ENCODE peak calls at places on chromosomes 4 and X, in eight cellular contexts. F is psoas muscle; D is esophagus squamous epithelium; T is choroid plexus epithelial cell; U is nephron progenitor cell; O is cardiac fibroblast; M is HFFc6; Y is CD4-positive, alpha-beta T cell. A is an unnamed sample.

GRCh38 chr4:189185810-189186432 is 754.8 kb upstream of the FRG1 start:
- DNase-seq in M (no peak), Y (no peak), T (no peak), F (no peak), O (no peak), U (no peak), D (no peak), A (no peak)

GRCh38 chrX:66004928-66005831 is 34.7 kb downstream of the VSIG4 start:
- DNase-seq in O (no peak), M (no peak), T (no peak), Y (no peak), F (no peak), U (no peak), D (no peak), A (no peak)

GRCh38 chrX:3066555-3066954 is 25.3 kb downstream of the ARSF start:
- DNase-seq in F (no peak), Y (no peak), M (no peak), T (peak), O (peak), U (no peak), D (no peak), A (no peak)

GRCh38 chrX:39438603-39439602 is 637.6 kb downstream of the MID1IP1 start:
- DNase-seq in T (no peak), F (no peak), O (no peak), Y (no peak), D (no peak), M (no peak), U (no peak), A (no peak)

GRCh38 chrX:19698125-19698524 is 182.8 kb upstream of the MAP3K15 start:
- DNase-seq in O (peak), D (no peak), F (no peak), M (peak), U (no peak), T (no peak), Y (no peak), A (no peak)

GRCh38 chrX:140664939-140665338 is 44.6 kb upstream of the LINC00632 start:
- DNase-seq in O (peak), Y (no peak), U (no peak), M (no peak), D (no peak), T (peak), F (no peak), A (no peak)

GRCh38 chrX:17788439-17788838 is 51.1 kb downstream of the SCML1 start:
- DNase-seq in D (no peak), O (peak), Y (peak), U (peak), F (peak), T (peak), M (peak), A (peak)

GRCh38 chr4:185920171-185920570 is 108.2 kb upstream of the SORBS2 start:
- DNase-seq in D (no peak), F (no peak), Y (no peak), T (peak), M (no peak), U (no peak), O (peak), A (no peak)

GRCh38 chr4:94304365-94304971 is 38.2 kb downstream of the HPGDS start:
- DNase-seq in M (no peak), T (peak), O (peak), F (no peak), U (peak), D (no peak), Y (no peak), A (peak)

GRCh38 chr4:165861378-165861777 is 11.7 kb upstream of the TLL1 start:
- DNase-seq in Y (no peak), F (no peak), T (no peak), O (peak), M (no peak), U (no peak), D (no peak), A (no peak)

GRCh38 chr4:81714251-81714650 is 242.5 kb upstream of the RASGEF1B start:
- DNase-seq in U (no peak), T (no peak), M (no peak), O (no peak), Y (no peak), D (no peak), F (no peak), A (no peak)

GRCh38 chr4:182434720-182435119 is 191.5 kb downstream of the TENM3 start:
- DNase-seq in Y (no peak), D (no peak), O (no peak), M (no peak), T (no peak), F (no peak), U (no peak), A (no peak)

GRCh38 chr4:140094701-140095420 is 59.1 kb downstream of the MAML3 start:
- DNase-seq in D (no peak), F (peak), O (no peak), U (peak), M (no peak), T (no peak), Y (peak), A (no peak)

GRCh38 chrX:129590596-129590995 is 50.5 kb downstream of the OCRL start:
- DNase-seq in Y (no peak), F (no peak), T (no peak), M (no peak), D (no peak), O (no peak), U (no peak), A (no peak)

GRCh38 chr4:78627046-78627965 is 75.7 kb downstream of the ANXA3 start:
- DNase-seq in U (no peak), D (no peak), F (no peak), Y (no peak), M (no peak), O (no peak), T (no peak), A (no peak)

GRCh38 chrX:64908121-64908520 is 68.1 kb downstream of the ZC4H2 start:
- DNase-seq in D (no peak), F (no peak), U (no peak), T (no peak), M (no peak), O (no peak), Y (no peak), A (no peak)

GRCh38 chr4:36328130-36328529 is 46.7 kb downstream of the DTHD1 start:
- DNase-seq in M (no peak), D (no peak), T (no peak), F (no peak), U (no peak), O (no peak), Y (no peak), A (no peak)

GRCh38 chr4:82097504-82097903 is 276.3 kb downstream of the HNRNPD start:
- DNase-seq in U (no peak), F (no peak), T (peak), D (no peak), Y (no peak), M (no peak), O (no peak), A (peak)

GRCh38 chr4:76147454-76148141 is 599 bp downstream of the NUP54 start:
- DNase-seq in Y (no peak), U (peak), F (peak), M (peak), T (peak), O (peak), D (no peak), A (peak)

GRCh38 chr4:174156239-174156826 is 127.1 kb downstream of the FBXO8 start:
- DNase-seq in T (peak), M (peak), O (peak), F (no peak), Y (no peak), D (no peak), U (no peak), A (no peak)

GRCh38 chrX:19709812-19710518 is 177.4 kb downstream of the SH3KBP1 start:
- DNase-seq in Y (no peak), M (peak), U (no peak), T (peak), F (no peak), O (peak), D (no peak), A (no peak)

GRCh38 chr4:102809190-102809589 is 18.2 kb downstream of the UBE2D3 start:
- DNase-seq in U (no peak), O (peak), M (no peak), F (no peak), T (no peak), Y (no peak), D (no peak), A (no peak)

GRCh38 chrX:74636749-74637314 is 22.4 kb upstream of the RLIM start:
- DNase-seq in D (no peak), F (no peak), O (no peak), Y (no peak), M (no peak), U (no peak), T (no peak), A (no peak)

GRCh38 chr4:173489514-173489913 is 40.5 kb downstream of the HAND2 start:
- DNase-seq in M (peak), D (no peak), O (peak), Y (no peak), T (peak), F (no peak), U (no peak), A (no peak)

GRCh38 chrX:123918106-123918721 is 43.3 kb upstream of the STAG2 start:
- DNase-seq in M (no peak), D (no peak), Y (no peak), U (no peak), T (no peak), O (no peak), F (no peak), A (no peak)

GRCh38 chrX:17443546-17443945 is 68.5 kb downstream of the NHS start:
- DNase-seq in T (no peak), U (no peak), O (no peak), Y (no peak), M (no peak), F (no peak), D (no peak), A (no peak)

GRCh38 chrX:154751669-154752271 is 893 bp upstream of the GAB3 start:
- DNase-seq in M (no peak), D (no peak), T (no peak), U (no peak), Y (no peak), F (no peak), O (no peak), A (no peak)

GRCh38 chr4:40323866-40324265 is 11.3 kb upstream of the CHRNA9 start:
- DNase-seq in T (no peak), U (no peak), Y (no peak), O (no peak), M (no peak), F (no peak), D (no peak), A (no peak)

GRCh38 chrX:126551306-126551705 is 1.3 kb downstream of the DCAF12L1 start:
- DNase-seq in O (no peak), D (no peak), M (no peak), U (no peak), T (no peak), F (no peak), Y (no peak), A (no peak)

GRCh38 chr4:171042989-171043524 is 770.1 kb upstream of the GALNTL6 start:
- DNase-seq in F (no peak), D (no peak), U (no peak), M (no peak), O (no peak), T (no peak), Y (no peak), A (no peak)

GRCh38 chr4:189021831-189022230 is 882.6 kb downstream of the TRIML1 start:
- DNase-seq in D (no peak), F (no peak), O (peak), U (no peak), M (peak), Y (no peak), T (no peak), A (no peak)

GRCh38 chr4:53326535-53326934 is 39.3 kb downstream of the SCFD2 start:
- DNase-seq in F (no peak), O (no peak), M (no peak), T (no peak), U (no peak), D (no peak), Y (no peak), A (no peak)

GRCh38 chrX:48508400-48509244 is at the start of gene PORCN:
- DNase-seq in M (peak), U (peak), F (peak), D (peak), T (peak), O (peak), Y (peak), A (peak)

GRCh38 chrX:120029354-120029753 is 48.1 kb downstream of the RHOXF2B start:
- DNase-seq in U (no peak), Y (no peak), M (no peak), D (no peak), T (no peak), F (no peak), O (no peak), A (no peak)
- TF ChIP-seq CTCF in U (no peak), Y (no peak), M (no peak), D (no peak), T (no peak), F (no peak), O (no peak), A (no peak)

DNA sequence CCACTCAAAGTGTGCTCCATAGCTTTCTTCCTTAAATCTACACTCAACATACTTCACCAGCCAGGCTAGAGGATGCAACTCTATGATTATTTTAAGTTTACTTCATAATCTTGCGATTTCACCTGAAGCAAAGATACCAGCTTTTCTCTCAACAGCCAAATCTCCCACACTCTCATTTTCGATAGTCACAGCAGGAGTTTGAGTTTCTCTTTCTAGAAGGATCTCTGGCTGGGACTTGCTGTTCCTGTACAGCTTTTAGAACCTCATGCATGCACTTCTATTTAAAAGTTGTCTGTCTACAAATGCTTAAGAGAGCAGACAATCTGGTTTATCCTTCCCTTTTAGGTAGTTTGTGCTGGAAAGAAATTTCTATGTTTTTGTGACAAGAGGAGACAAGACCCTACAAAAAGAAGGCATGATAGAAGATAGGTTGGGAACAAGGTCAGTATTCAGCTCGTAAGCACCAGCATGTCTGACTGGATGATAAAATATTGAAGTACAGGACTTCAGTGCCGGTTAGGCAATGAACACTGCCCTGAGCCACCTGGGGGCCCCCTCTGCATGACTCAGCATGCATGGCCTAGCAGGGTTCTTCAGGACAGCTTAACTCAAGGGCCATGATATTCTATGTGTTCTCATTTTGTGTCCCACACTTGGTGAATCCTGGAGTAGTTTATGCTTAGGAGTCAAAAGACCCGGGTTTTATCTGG is 65.6 kb downstream of the ATXN3L start:
- DNase-seq in U (no peak), T (peak), M (peak), Y (no peak), D (no peak), F (no peak), O (peak), A (no peak)
- TF ChIP-seq CTCF in U (no peak), T (peak), M (peak), Y (no peak), D (no peak), F (no peak), O (no peak), A (no peak)

GRCh38 chrX:20740443-20740842 is 473.7 kb upstream of the RPS6KA3 start:
- DNase-seq in D (no peak), M (no peak), T (no peak), O (no peak), U (no peak), F (no peak), Y (no peak), A (no peak)
- TF ChIP-seq CTCF in D (no peak), M (no peak), T (no peak), O (no peak), U (no peak), F (no peak), Y (no peak), A (no peak)

GRCh38 chrX:118644378-118644777 is 83.0 kb upstream of the IL13RA1 start:
- DNase-seq in M (peak), O (peak), D (no peak), U (no peak), Y (no peak), F (no peak), T (peak), A (no peak)
- TF ChIP-seq CTCF in M (peak), O (peak), D (peak), U (no peak), Y (no peak), F (peak), T (peak), A (peak)

GRCh38 chr4:106142616-106143015 is 173.4 kb downstream of the TBCK start:
- DNase-seq in T (no peak), M (no peak), U (no peak), O (no peak), D (no peak), Y (no peak), F (no peak), A (no peak)

GRCh38 chr4:106136777-106137331 is 179.2 kb downstream of the TBCK start:
- DNase-seq in Y (no peak), M (no peak), F (no peak), U (no peak), T (no peak), O (no peak), D (no peak), A (no peak)

GRCh38 chr4:106140601-106141000 is 175.4 kb downstream of the TBCK start:
- DNase-seq in T (peak), M (no peak), O (peak), Y (no peak), F (no peak), U (no peak), D (no peak), A (no peak)
- TF ChIP-seq CTCF in T (no peak), M (peak), O (no peak), Y (no peak), F (no peak), U (no peak), D (no peak), A (peak)

GRCh38 chr4:160869899-160870298 is 1293.9 kb downstream of the FSTL5 start:
- DNase-seq in D (no peak), O (no peak), M (no peak), Y (no peak), F (no peak), T (no peak), U (no peak), A (no peak)

GRCh38 chr4:160864253-160864652 is 1299.5 kb downstream of the FSTL5 start:
- DNase-seq in F (no peak), T (no peak), M (no peak), U (no peak), D (no peak), Y (no peak), O (no peak), A (no peak)
- TF ChIP-seq CTCF in F (no peak), T (no peak), M (no peak), U (no peak), D (no peak), Y (no peak), O (no peak), A (no peak)

GRCh38 chr4:176563591-176563990 is 229.1 kb downstream of the VEGFC start:
- DNase-seq in U (no peak), F (no peak), M (no peak), T (peak), Y (no peak), D (no peak), O (peak), A (no peak)

GRCh38 chr4:176566769-176567168 is 226.0 kb downstream of the VEGFC start:
- DNase-seq in M (no peak), O (peak), U (no peak), D (no peak), F (no peak), T (no peak), Y (no peak), A (no peak)

GRCh38 chr4:176565044-176565443 is 227.7 kb downstream of the VEGFC start:
- DNase-seq in T (no peak), U (no peak), O (peak), Y (no peak), M (no peak), D (no peak), F (no peak), A (no peak)

GRCh38 chr4:176575141-176575731 is 217.5 kb downstream of the VEGFC start:
- DNase-seq in F (no peak), M (no peak), O (no peak), Y (no peak), U (no peak), D (no peak), T (peak), A (no peak)

GRCh38 chr4:176569301-176569700 is 223.4 kb downstream of the VEGFC start:
- DNase-seq in U (no peak), T (peak), Y (no peak), F (no peak), O (peak), D (no peak), M (no peak), A (no peak)
- TF ChIP-seq CTCF in U (no peak), T (peak), Y (no peak), F (no peak), O (no peak), D (no peak), M (peak), A (no peak)

GRCh38 chr4:67198757-67199156 is 346.5 kb downstream of the CENPC start:
- DNase-seq in U (no peak), Y (no peak), O (peak), M (no peak), F (no peak), T (peak), D (no peak), A (no peak)
- TF ChIP-seq CTCF in U (peak), Y (no peak), O (no peak), M (no peak), F (no peak), T (peak), D (no peak), A (peak)

GRCh38 chrX:151724563-151725337 is 8.9 kb downstream of the FATE1 start:
- DNase-seq in T (no peak), U (no peak), O (no peak), F (no peak), M (no peak), Y (no peak), D (no peak), A (no peak)

GRCh38 chrX:151725338-151725614 is 9.3 kb upstream of the CNGA2 start:
- DNase-seq in D (no peak), F (no peak), O (no peak), U (no peak), M (no peak), T (no peak), Y (no peak), A (no peak)

GRCh38 chrX:151723156-151723760 is 7.4 kb downstream of the FATE1 start:
- DNase-seq in Y (no peak), M (no peak), D (no peak), U (no peak), T (no peak), O (no peak), F (no peak), A (no peak)

GRCh38 chrX:151726751-151727150 is 7.8 kb upstream of the CNGA2 start:
- DNase-seq in Y (no peak), T (no peak), O (no peak), F (no peak), D (no peak), U (no peak), M (no peak), A (no peak)

DNA sequence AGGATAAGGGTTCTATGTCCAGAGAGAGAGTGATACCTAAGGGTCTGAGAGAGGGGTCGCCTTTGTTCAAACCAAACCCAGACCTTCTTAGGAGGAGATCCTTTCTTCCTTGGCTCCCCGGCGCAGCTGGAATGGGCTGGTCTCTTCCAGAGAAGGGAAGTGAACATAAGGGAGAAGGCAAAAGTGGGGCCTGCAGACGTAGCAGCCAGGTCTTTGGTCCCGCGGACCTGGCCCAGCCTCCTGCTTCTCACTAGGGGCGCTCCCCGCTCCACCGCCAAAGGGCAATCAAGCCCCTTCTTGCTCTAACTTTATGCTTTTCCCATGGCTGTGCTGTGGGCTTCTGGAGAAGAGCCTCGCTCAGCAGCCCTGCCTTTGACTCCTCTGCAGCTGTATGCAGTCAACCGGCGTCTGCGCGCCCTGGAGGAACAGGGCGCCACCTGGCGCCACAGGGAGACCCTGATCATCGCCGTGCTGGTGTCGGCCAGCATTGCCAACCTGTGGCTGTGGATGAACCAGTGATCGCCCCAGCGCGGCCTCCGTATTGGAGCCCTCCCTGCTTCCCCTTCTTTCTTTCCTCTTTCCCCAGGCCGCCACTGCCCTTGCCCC is 6.5 kb downstream of the FATE1 start:
- DNase-seq in Y (no peak), U (peak), O (no peak), D (no peak), T (peak), F (no peak), M (no peak), A (peak)
- TF ChIP-seq CTCF in Y (no peak), U (peak), O (no peak), D (no peak), T (peak), F (peak), M (no peak), A (peak)

GRCh38 chrX:30493348-30493747 is 84.2 kb downstream of the TASL start:
- DNase-seq in D (no peak), Y (no peak), T (no peak), U (no peak), M (no peak), O (no peak), F (no peak), A (no peak)
- TF ChIP-seq CTCF in D (no peak), Y (no peak), T (peak), U (no peak), M (no peak), O (no peak), F (no peak), A (no peak)